ENCODE peak calls at places on chromosomes 13 and 19, in ten cellular contexts. H is HepG2, G is Panc1, D is heart right ventricle, W is heart left ventricle, C is left lung, U is upper lobe of right lung, T is lung, Z is lower lobe of right lung, N is GM12878. Y is an unnamed sample.

GRCh38 chr13:30105381-30105780 is 202.0 kb downstream of the KATNAL1 start:
- ATAC-seq in H (peak; percentile 84), G (no peak), D (peak; percentile 65), W (peak; percentile 82), C (peak; percentile 74), U (peak; percentile 72), T (no peak), Z (peak; percentile 66), N (no peak), Y (no peak)

GRCh38 chr13:46575843-46576242 is 22.9 kb downstream of the LRCH1 start:
- ATAC-seq in H (no peak), G (no peak), D (peak; percentile 72), W (peak; percentile 67), C (peak; percentile 40), U (peak; percentile 57), T (peak; percentile 42), Z (peak; percentile 54), N (no peak), Y (peak; percentile 70)

GRCh38 chr13:72757792-72758535 is 23.7 kb downstream of the DIS3 start:
- ATAC-seq in H (no peak), G (peak; percentile 30), D (no peak), W (no peak), C (no peak), U (no peak), T (no peak), Z (no peak), N (no peak), Y (no peak)

GRCh38 chr19:55640043-55640576 is 692 bp upstream of the ZNF580 start:
- ATAC-seq in H (no peak), G (no peak), D (peak; percentile 28), W (peak; percentile 12), C (peak; percentile 47), U (peak; percentile 37), T (peak; percentile 24), Z (peak; percentile 47), N (no peak), Y (peak; percentile 26)

GRCh38 chr13:32902898-32903297 is 113.3 kb upstream of the KL start:
- ATAC-seq in H (no peak), G (no peak), D (peak; percentile 91), W (peak; percentile 95), C (peak; percentile 60), U (peak; percentile 65), T (peak; percentile 9), Z (peak; percentile 52), N (no peak), Y (peak; percentile 74)

GRCh38 chr13:103140001-103140671 is 73.9 kb upstream of the SLC10A2 start:
- ATAC-seq in H (peak; percentile 86), G (peak; percentile 66), D (no peak), W (no peak), C (peak; percentile 39), U (no peak), T (no peak), Z (no peak), N (peak; percentile 93), Y (no peak)

GRCh38 chr13:45300190-45300985 is 40.6 kb downstream of the TPT1 start:
- ATAC-seq in H (peak; percentile 30), G (no peak), D (no peak), W (no peak), C (no peak), U (no peak), T (no peak), Z (no peak), N (no peak), Y (no peak)

GRCh38 chr19:15154002-15154612 is 46.7 kb downstream of the NOTCH3 start:
- ATAC-seq in H (peak; percentile 49), G (peak; percentile 73), D (no peak), W (no peak), C (peak; percentile 64), U (peak; percentile 68), T (no peak), Z (peak; percentile 43), N (no peak), Y (no peak)

GRCh38 chr13:98999635-98999952 is 21.7 kb upstream of the DOCK9 start:
- ATAC-seq in H (no peak), G (no peak), D (peak; percentile 47), W (peak; percentile 38), C (no peak), U (no peak), T (no peak), Z (no peak), N (no peak), Y (no peak)

GRCh38 chr19:19745496-19746285 is 12.8 kb upstream of the ZNF14 start:
- ATAC-seq in H (no peak), G (no peak), D (no peak), W (no peak), C (no peak), U (no peak), T (no peak), Z (no peak), N (no peak), Y (no peak)

GRCh38 chr13:46896346-46897138 is at the start of gene HTR2A:
- ATAC-seq in H (peak; percentile 40), G (peak; percentile 57), D (no peak), W (no peak), C (peak; percentile 40), U (peak; percentile 53), T (no peak), Z (peak; percentile 50), N (no peak), Y (peak; percentile 27)

GRCh38 chr19:46355991-46356669 is 9.2 kb downstream of the PPP5C start:
- ATAC-seq in H (peak; percentile 23), G (no peak), D (peak; percentile 2), W (no peak), C (no peak), U (no peak), T (no peak), Z (no peak), N (no peak), Y (no peak)

GRCh38 chr13:32086366-32086765 is 54.8 kb downstream of the FRY start:
- ATAC-seq in H (no peak), G (no peak), D (peak; percentile 25), W (no peak), C (no peak), U (no peak), T (no peak), Z (no peak), N (no peak), Y (no peak)

DNA sequence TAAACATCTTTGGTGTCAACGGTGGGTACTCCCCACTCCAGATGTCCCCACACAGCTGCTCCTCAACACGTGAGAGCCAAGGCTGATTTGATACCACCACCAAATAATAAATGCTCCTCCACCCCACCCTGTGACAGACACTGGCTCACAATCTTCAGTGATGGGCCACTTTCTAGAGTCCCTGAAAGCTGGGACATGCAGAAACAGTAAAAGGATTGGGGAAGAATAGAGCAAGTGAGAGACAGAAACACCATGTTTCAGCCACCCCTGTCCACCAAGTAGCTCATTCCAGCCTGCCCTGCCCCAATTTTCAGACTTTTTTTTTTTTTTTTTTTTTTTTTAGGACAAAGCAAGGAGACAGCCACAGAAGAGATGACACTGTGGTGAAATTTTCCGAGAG is 1.6 kb downstream of the SLC46A3 start:
- ATAC-seq in H (no peak), G (no peak), D (no peak), W (no peak), C (no peak), U (no peak), T (no peak), Z (no peak), N (no peak), Y (no peak)
- H3K27ac ChIP-seq in H (no peak overlapping the region), G (peak overlapping the region; percentile 68), D (peak overlapping the region; percentile 98), W (peak overlapping the region; percentile 30), C (peak overlapping the region; percentile 53), U (peak overlapping the region; percentile 37), T (peak overlapping the region; percentile 50), Z (peak overlapping the region; percentile 37), N (no peak overlapping the region), Y (no peak overlapping the region)

GRCh38 chr13:71218960-71219359 is 648.0 kb downstream of the DACH1 start:
- ATAC-seq in H (peak; percentile 55), G (no peak), D (peak; percentile 49), W (peak; percentile 73), C (peak; percentile 47), U (peak; percentile 28), T (no peak), Z (no peak), N (peak; percentile 57), Y (no peak)
- TF ChIP-seq CTCF in H (peak; percentile 44), G (peak; percentile 29), D (peak; percentile 10), W (no peak), C (no peak), U (peak; percentile 22), T (no peak), Z (no peak), N (peak; percentile 39), Y (no peak)

GRCh38 chr19:38695832-38696732 is 48.2 kb downstream of the CAPN12 start:
- ATAC-seq in H (no peak), G (no peak), D (no peak), W (no peak), C (no peak), U (no peak), T (no peak), Z (no peak), N (no peak), Y (no peak)
- H3K27ac ChIP-seq in H (no peak overlapping the region), G (peak overlapping the region; percentile 98), D (peak overlapping the region; percentile 90), W (peak overlapping the region; percentile 3), C (peak overlapping the region; percentile 86), U (peak overlapping the region; percentile 28), T (peak overlapping the region; percentile 69), Z (peak overlapping the region; percentile 79), N (no peak overlapping the region), Y (peak overlapping the region; percentile 97)

GRCh38 chr19:6222884-6223283 is 56.9 kb downstream of the MLLT1 start:
- ATAC-seq in H (no peak), G (no peak), D (no peak), W (no peak), C (no peak), U (no peak), T (no peak), Z (no peak), N (no peak), Y (no peak)

GRCh38 chr19:6224308-6224675 is 55.5 kb downstream of the MLLT1 start:
- ATAC-seq in H (no peak), G (no peak), D (peak; percentile 27), W (peak; percentile 23), C (no peak), U (no peak), T (no peak), Z (no peak), N (no peak), Y (no peak)

GRCh38 chr19:6221878-6222746 is 57.7 kb downstream of the MLLT1 start:
- ATAC-seq in H (no peak), G (no peak), D (no peak), W (no peak), C (no peak), U (no peak), T (no peak), Z (no peak), N (no peak), Y (no peak)

GRCh38 chr19:6225232-6225635 is 54.5 kb downstream of the MLLT1 start:
- ATAC-seq in H (no peak), G (no peak), D (peak; percentile 44), W (peak; percentile 21), C (no peak), U (no peak), T (no peak), Z (no peak), N (no peak), Y (no peak)

GRCh38 chr19:6223461-6224307 is 56.1 kb downstream of the MLLT1 start:
- ATAC-seq in H (no peak), G (no peak), D (peak; percentile 39), W (peak; percentile 33), C (no peak), U (no peak), T (no peak), Z (no peak), N (no peak), Y (no peak)
- TF ChIP-seq CTCF in H (no peak), G (no peak), D (no peak), W (peak; percentile 8), C (no peak), U (no peak), T (no peak), Z (no peak), N (no peak), Y (no peak)

Y was measured in gastroesophageal sphincter.